ENCODE peak calls at places on chromosome 1, in seven cellular contexts. O is KBM-7; Y is NCI-H1092 treated with DMSO at 0.1 percent for 48 hours; H is mesendoderm; Z is stimulated activated CD4-positive, alpha-beta T cell treated with anti-CD3 and anti-CD28 coated beads, Interleukin-1b, Interleukin-23, amount 100 ng/mL, for 48 hours; I is head of caudate nucleus; K is T-cell. M is an unnamed sample.

GRCh38 chr1:147337040-147337439 is 94.6 kb downstream of the CHD1L start:
- DNase-seq in I (no peak), Y (no peak), O (no peak), H (peak), K (no peak), Z (no peak), M (no peak)

GRCh38 chr1:184903111-184903692 is 71.1 kb downstream of the NIBAN1 start:
- DNase-seq in Y (no peak), H (no peak), I (no peak), K (no peak), O (no peak), Z (no peak), M (no peak)

GRCh38 chr1:217540321-217540720 is 90.6 kb downstream of the GPATCH2 start:
- DNase-seq in K (no peak), I (no peak), O (no peak), Y (no peak), Z (no peak), H (no peak), M (peak)

GRCh38 chr1:226444901-226445300 is 37.0 kb upstream of the PARP1 start:
- DNase-seq in H (no peak), K (peak), I (no peak), Y (no peak), Z (peak), O (no peak), M (no peak)

GRCh38 chr1:41500781-41501518 is 16.5 kb upstream of the EDN2 start:
- DNase-seq in I (no peak), H (peak), Y (no peak), Z (no peak), K (no peak), O (no peak), M (peak)

GRCh38 chr1:65422241-65423203 is 2.1 kb downstream of the LEPR start:
- DNase-seq in Z (no peak), O (no peak), H (no peak), I (no peak), K (no peak), Y (no peak), M (no peak)

GRCh38 chr1:57724535-57724934 is 300.7 kb upstream of the DAB1 start:
- DNase-seq in K (no peak), Z (no peak), O (no peak), I (no peak), H (peak), Y (no peak), M (no peak)

GRCh38 chr1:84672080-84672735 is 18.1 kb downstream of the SSX2IP start:
- DNase-seq in H (no peak), Y (no peak), O (peak), I (no peak), Z (no peak), K (no peak), M (no peak)

GRCh38 chr1:17645512-17645911 is 106.0 kb downstream of the ARHGEF10L start:
- DNase-seq in Y (no peak), K (no peak), Z (no peak), O (no peak), I (no peak), H (no peak), M (no peak)

GRCh38 chr1:19421365-19421764 is 64.0 kb downstream of the CAPZB start:
- DNase-seq in O (no peak), H (no peak), Y (no peak), K (no peak), Z (no peak), I (no peak), M (no peak)

GRCh38 chr1:30795026-30795425 is 37.5 kb upstream of the LAPTM5 start:
- DNase-seq in H (no peak), I (no peak), O (no peak), Z (no peak), K (no peak), Y (no peak), M (no peak)

GRCh38 chr1:109156916-109157385 is 43.0 kb downstream of the ELAPOR1 start:
- DNase-seq in Z (no peak), Y (no peak), O (no peak), I (no peak), H (no peak), K (no peak), M (no peak)

GRCh38 chr1:18448889-18449288 is 31.8 kb upstream of the KLHDC7A start:
- DNase-seq in H (peak), Z (no peak), O (no peak), Y (no peak), K (no peak), I (no peak), M (no peak)

GRCh38 chr1:84409888-84410287 is 11.6 kb downstream of the DNASE2B start:
- DNase-seq in Y (no peak), I (no peak), Z (no peak), O (no peak), K (no peak), H (no peak), M (no peak)

GRCh38 chr1:3111616-3112021 is 42.6 kb downstream of the PRDM16 start:
- DNase-seq in K (no peak), Z (no peak), O (no peak), I (no peak), H (no peak), Y (no peak), M (no peak)

GRCh38 chr1:230327892-230328284 is 98.2 kb downstream of the PGBD5 start:
- DNase-seq in H (peak), O (no peak), Z (peak), I (no peak), K (no peak), Y (no peak), M (no peak)

GRCh38 chr1:163537809-163538208 is 216.1 kb downstream of the NUF2 start:
- DNase-seq in K (no peak), Z (no peak), O (no peak), I (no peak), H (peak), Y (no peak), M (no peak)

GRCh38 chr1:234844479-234845031 is 234.6 kb upstream of the IRF2BP2 start:
- DNase-seq in H (no peak), Y (no peak), K (peak), I (no peak), O (peak), Z (no peak), M (no peak)

GRCh38 chr1:63101336-63101735 is 221.0 kb upstream of the FOXD3 start:
- DNase-seq in O (no peak), Z (no peak), K (no peak), Y (no peak), H (no peak), I (no peak), M (no peak)

GRCh38 chr1:105636052-105636451 is 1420.4 kb upstream of the PRMT6 start:
- DNase-seq in Z (no peak), K (no peak), O (peak), H (no peak), Y (no peak), I (no peak), M (no peak)

GRCh38 chr1:96361251-96361856 is 360.2 kb upstream of the PTBP2 start:
- DNase-seq in Y (no peak), H (no peak), Z (no peak), I (no peak), O (no peak), K (no peak), M (no peak)

GRCh38 chr1:184210048-184210447 is 158.5 kb downstream of the TSEN15 start:
- DNase-seq in H (no peak), K (no peak), Z (no peak), Y (no peak), I (no peak), O (no peak), M (no peak)

M was measured in foreskin melanocyte.